ENCODE peak calls at places on chromosomes 1 and 21, in five cellular contexts. L is neural progenitor cell; I is effector CD8-positive, alpha-beta T cell; D is activated naive CD4-positive, alpha-beta T cell treated with anti-CD3 and anti-CD28 coated beads, Interleukin-2, amount 50 U/mL, for 16 hours; A is T-helper 1 cell. Y is an unnamed sample.

GRCh38 chr21:36629061-36629460 is 69.9 kb upstream of the SIM2 start:
- DNase-seq in L (no peak), I (no peak), D (no peak), A (no peak), Y (no peak)

GRCh38 chr1:8712413-8713229 is 104.8 kb downstream of the RERE start:
- DNase-seq in L (peak; percentile 42), I (no peak), D (no peak), A (no peak), Y (peak; percentile 80)

GRCh38 chr1:90851711-90852050 is 134.6 kb upstream of the BARHL2 start:
- DNase-seq in L (no peak), I (no peak), D (no peak), A (no peak), Y (peak; percentile 75)

GRCh38 chr1:85734961-85735360 is 26.7 kb upstream of the ZNHIT6 start:
- DNase-seq in L (no peak), I (no peak), D (no peak), A (no peak), Y (no peak)

GRCh38 chr1:183318433-183318832 is 99.7 kb downstream of the NMNAT2 start:
- DNase-seq in L (peak; percentile 61), I (no peak), D (no peak), A (no peak), Y (no peak)

GRCh38 chr1:200346744-200347143 is 63.1 kb downstream of the ZNF281 start:
- DNase-seq in L (no peak), I (no peak), D (no peak), A (no peak), Y (no peak)

GRCh38 chr1:233791372-233791703 is 113.1 kb upstream of the SLC35F3 start:
- DNase-seq in L (no peak), I (no peak), D (no peak), A (no peak), Y (no peak)

GRCh38 chr1:78718566-78718965 is 68.9 kb downstream of the IFI44 start:
- DNase-seq in L (no peak), I (no peak), D (no peak), A (no peak), Y (no peak)

GRCh38 chr1:100989306-100990077 is 36.1 kb downstream of the DPH5 start:
- DNase-seq in L (no peak), I (no peak), D (no peak), A (no peak), Y (no peak)